ENCODE peak calls at places on chromosomes 11 and 22, in five cellular contexts. One of them, this sample, is unnamed.

GRCh38 chr11:2561283-2562180 is 116.7 kb downstream of the KCNQ1 start:
- DNase-seq in fibroblast of mammary gland: no peak
- DNase-seq in Caco-2: no peak
- DNase-seq in cardiac fibroblast: no peak
- DNase-seq in progenitor cell of endocrine pancreas: no peak
- DNase-seq in this sample: no peak

GRCh38 chr22:39530692-39531331 is 1.7 kb downstream of the RPS19BP1 start:
- DNase-seq in fibroblast of mammary gland: peak
- DNase-seq in Caco-2: peak
- DNase-seq in cardiac fibroblast: peak
- DNase-seq in progenitor cell of endocrine pancreas: no peak
- DNase-seq in this sample: no peak

GRCh38 chr11:4610258-4610935 is 2.4 kb upstream of the TRIM68 start:
- DNase-seq in fibroblast of mammary gland: no peak
- DNase-seq in Caco-2: no peak
- DNase-seq in cardiac fibroblast: peak
- DNase-seq in progenitor cell of endocrine pancreas: no peak
- DNase-seq in this sample: no peak

GRCh38 chr11:129639300-129639699 is 176.3 kb upstream of the TMEM45B start:
- DNase-seq in fibroblast of mammary gland: peak
- DNase-seq in Caco-2: no peak
- DNase-seq in cardiac fibroblast: peak
- DNase-seq in progenitor cell of endocrine pancreas: no peak
- DNase-seq in this sample: no peak

GRCh38 chr11:82892611-82893169 is 7.5 kb downstream of the PRCP start:
- DNase-seq in fibroblast of mammary gland: no peak
- DNase-seq in Caco-2: no peak
- DNase-seq in cardiac fibroblast: no peak
- DNase-seq in progenitor cell of endocrine pancreas: no peak
- DNase-seq in this sample: no peak

GRCh38 chr11:117394221-117394925 is 66.7 kb downstream of the CEP164 start:
- DNase-seq in fibroblast of mammary gland: no peak
- DNase-seq in Caco-2: no peak
- DNase-seq in cardiac fibroblast: no peak
- DNase-seq in progenitor cell of endocrine pancreas: no peak
- DNase-seq in this sample: no peak

GRCh38 chr22:44025171-44026065 is 1.3 kb downstream of the PARVB start:
- DNase-seq in fibroblast of mammary gland: no peak
- DNase-seq in Caco-2: no peak
- DNase-seq in cardiac fibroblast: no peak
- DNase-seq in progenitor cell of endocrine pancreas: no peak
- DNase-seq in this sample: no peak

GRCh38 chr11:128686745-128687177 is 7.1 kb upstream of the FLI1 start:
- DNase-seq in fibroblast of mammary gland: peak
- DNase-seq in Caco-2: peak
- DNase-seq in cardiac fibroblast: peak
- DNase-seq in progenitor cell of endocrine pancreas: no peak
- DNase-seq in this sample: peak

GRCh38 chr11:6319001-6319878 is 1.1 kb downstream of the CAVIN3 start:
- DNase-seq in fibroblast of mammary gland: peak
- DNase-seq in Caco-2: no peak
- DNase-seq in cardiac fibroblast: peak
- DNase-seq in progenitor cell of endocrine pancreas: no peak
- DNase-seq in this sample: no peak

GRCh38 chr11:80598905-80599304 is 1158.1 kb upstream of the TENM4 start:
- DNase-seq in fibroblast of mammary gland: no peak
- DNase-seq in Caco-2: no peak
- DNase-seq in cardiac fibroblast: no peak
- DNase-seq in progenitor cell of endocrine pancreas: no peak
- DNase-seq in this sample: no peak

GRCh38 chr11:121341609-121342008 is 49.0 kb downstream of the SC5D start:
- DNase-seq in fibroblast of mammary gland: no peak
- DNase-seq in Caco-2: no peak
- DNase-seq in cardiac fibroblast: no peak
- DNase-seq in progenitor cell of endocrine pancreas: no peak
- DNase-seq in this sample: no peak

GRCh38 chr11:1222491-1223345 is at the start of gene MUC5B:
- DNase-seq in fibroblast of mammary gland: no peak
- DNase-seq in Caco-2: no peak
- DNase-seq in cardiac fibroblast: no peak
- DNase-seq in progenitor cell of endocrine pancreas: no peak
- DNase-seq in this sample: no peak

GRCh38 chr22:37176464-37177061 is 11.5 kb downstream of the C1QTNF6 start:
- DNase-seq in fibroblast of mammary gland: peak
- DNase-seq in Caco-2: no peak
- DNase-seq in cardiac fibroblast: peak
- DNase-seq in progenitor cell of endocrine pancreas: no peak
- DNase-seq in this sample: no peak

GRCh38 chr11:43923327-43924111 is 18.9 kb upstream of the C11orf96 start:
- DNase-seq in fibroblast of mammary gland: peak
- DNase-seq in Caco-2: peak
- DNase-seq in cardiac fibroblast: peak
- DNase-seq in progenitor cell of endocrine pancreas: no peak
- DNase-seq in this sample: no peak

GRCh38 chr11:75562836-75563484 is 907 bp downstream of the SERPINH1 start:
- DNase-seq in fibroblast of mammary gland: peak
- DNase-seq in Caco-2: peak
- DNase-seq in cardiac fibroblast: peak
- DNase-seq in progenitor cell of endocrine pancreas: no peak
- DNase-seq in this sample: no peak

GRCh38 chr22:30718491-30718890 is 23.8 kb downstream of the OSBP2 start:
- DNase-seq in fibroblast of mammary gland: no peak
- DNase-seq in Caco-2: no peak
- DNase-seq in cardiac fibroblast: no peak
- DNase-seq in progenitor cell of endocrine pancreas: no peak
- DNase-seq in this sample: no peak

GRCh38 chr22:38240734-38241252 is 32.0 kb downstream of the TMEM184B start:
- DNase-seq in fibroblast of mammary gland: peak
- DNase-seq in Caco-2: peak
- DNase-seq in cardiac fibroblast: peak
- DNase-seq in progenitor cell of endocrine pancreas: no peak
- DNase-seq in this sample: no peak

GRCh38 chr11:117453886-117454563 is 126.4 kb downstream of the CEP164 start:
- DNase-seq in fibroblast of mammary gland: no peak
- DNase-seq in Caco-2: no peak
- DNase-seq in cardiac fibroblast: no peak
- DNase-seq in progenitor cell of endocrine pancreas: no peak
- DNase-seq in this sample: no peak

GRCh38 chr22:45976351-45977002 is 485 bp downstream of the WNT7B start:
- DNase-seq in fibroblast of mammary gland: no peak
- DNase-seq in Caco-2: no peak
- DNase-seq in cardiac fibroblast: no peak
- DNase-seq in progenitor cell of endocrine pancreas: no peak
- DNase-seq in this sample: no peak

GRCh38 chr11:122601131-122602125 is 54.1 kb upstream of the UBASH3B start:
- DNase-seq in fibroblast of mammary gland: peak
- DNase-seq in Caco-2: no peak
- DNase-seq in cardiac fibroblast: peak
- DNase-seq in progenitor cell of endocrine pancreas: no peak
- DNase-seq in this sample: no peak

GRCh38 chr22:42277988-42278776 is 7.7 kb upstream of the TCF20 start:
- DNase-seq in fibroblast of mammary gland: no peak
- DNase-seq in Caco-2: peak
- DNase-seq in cardiac fibroblast: peak
- DNase-seq in progenitor cell of endocrine pancreas: no peak
- DNase-seq in this sample: no peak

DNA sequence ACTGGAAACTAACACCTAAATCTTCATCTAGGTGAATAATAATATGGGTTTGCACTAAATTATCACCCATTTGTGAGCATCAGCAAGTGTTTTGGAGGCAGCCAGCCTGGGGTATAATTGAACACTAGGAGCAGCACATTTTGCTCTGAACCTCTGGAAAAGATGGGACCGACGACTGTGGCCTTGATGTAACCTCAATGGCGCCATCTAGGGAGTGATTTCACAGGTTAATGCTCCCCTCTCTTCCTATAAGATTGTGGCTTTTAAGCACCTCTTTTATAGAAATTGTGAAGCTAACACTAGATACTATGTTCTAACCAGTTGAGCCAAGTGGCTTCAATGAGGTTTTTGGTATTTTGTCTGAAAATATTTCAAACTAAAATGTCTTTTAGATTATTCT is 203.7 kb downstream of the NELL1 start:
- DNase-seq in fibroblast of mammary gland: no peak
- DNase-seq in Caco-2: peak
- DNase-seq in cardiac fibroblast: no peak
- DNase-seq in progenitor cell of endocrine pancreas: peak
- DNase-seq in this sample: no peak
- TF ChIP-seq CTCF in fibroblast of mammary gland: no peak
- TF ChIP-seq CTCF in Caco-2: peak
- TF ChIP-seq CTCF in cardiac fibroblast: no peak
- TF ChIP-seq CTCF in progenitor cell of endocrine pancreas: peak
- TF ChIP-seq CTCF in this sample: no peak

GRCh38 chr11:22433517-22433916 is 95.3 kb downstream of the SLC17A6 start:
- DNase-seq in fibroblast of mammary gland: no peak
- DNase-seq in Caco-2: no peak
- DNase-seq in cardiac fibroblast: no peak
- DNase-seq in progenitor cell of endocrine pancreas: no peak
- DNase-seq in this sample: no peak

GRCh38 chr11:22433066-22433450 is 94.9 kb downstream of the SLC17A6 start:
- DNase-seq in fibroblast of mammary gland: no peak
- DNase-seq in Caco-2: no peak
- DNase-seq in cardiac fibroblast: no peak
- DNase-seq in progenitor cell of endocrine pancreas: no peak
- DNase-seq in this sample: no peak

GRCh38 chr11:22431074-22431473 is 92.9 kb downstream of the SLC17A6 start:
- DNase-seq in fibroblast of mammary gland: no peak
- DNase-seq in Caco-2: no peak
- DNase-seq in cardiac fibroblast: no peak
- DNase-seq in progenitor cell of endocrine pancreas: no peak
- DNase-seq in this sample: no peak

GRCh38 chr11:22430286-22430685 is 92.1 kb downstream of the SLC17A6 start:
- DNase-seq in fibroblast of mammary gland: no peak
- DNase-seq in Caco-2: no peak
- DNase-seq in cardiac fibroblast: no peak
- DNase-seq in progenitor cell of endocrine pancreas: no peak
- DNase-seq in this sample: no peak

GRCh38 chr11:22432331-22433065 is 94.3 kb downstream of the SLC17A6 start:
- DNase-seq in fibroblast of mammary gland: peak
- DNase-seq in Caco-2: no peak
- DNase-seq in cardiac fibroblast: peak
- DNase-seq in progenitor cell of endocrine pancreas: no peak
- DNase-seq in this sample: no peak
- TF ChIP-seq CTCF in fibroblast of mammary gland: no peak
- TF ChIP-seq CTCF in Caco-2: no peak
- TF ChIP-seq CTCF in cardiac fibroblast: no peak
- TF ChIP-seq CTCF in progenitor cell of endocrine pancreas: no peak
- TF ChIP-seq CTCF in this sample: no peak

GRCh38 chr22:26283330-26283729 is 114.1 kb downstream of the SEZ6L start:
- DNase-seq in fibroblast of mammary gland: no peak
- DNase-seq in Caco-2: no peak
- DNase-seq in cardiac fibroblast: no peak
- DNase-seq in progenitor cell of endocrine pancreas: no peak
- DNase-seq in this sample: no peak
- TF ChIP-seq CTCF in fibroblast of mammary gland: no peak
- TF ChIP-seq CTCF in Caco-2: no peak
- TF ChIP-seq CTCF in cardiac fibroblast: no peak
- TF ChIP-seq CTCF in progenitor cell of endocrine pancreas: no peak
- TF ChIP-seq CTCF in this sample: no peak

GRCh38 chr11:119415966-119416365 is 7.0 kb downstream of the THY1 start:
- DNase-seq in fibroblast of mammary gland: no peak
- DNase-seq in Caco-2: no peak
- DNase-seq in cardiac fibroblast: no peak
- DNase-seq in progenitor cell of endocrine pancreas: no peak
- DNase-seq in this sample: no peak
- TF ChIP-seq CTCF in fibroblast of mammary gland: no peak
- TF ChIP-seq CTCF in Caco-2: no peak
- TF ChIP-seq CTCF in cardiac fibroblast: no peak
- TF ChIP-seq CTCF in progenitor cell of endocrine pancreas: no peak
- TF ChIP-seq CTCF in this sample: no peak

GRCh38 chr11:58907780-58908179 is 31.5 kb upstream of the GLYATL1 start:
- DNase-seq in fibroblast of mammary gland: no peak
- DNase-seq in Caco-2: no peak
- DNase-seq in cardiac fibroblast: no peak
- DNase-seq in progenitor cell of endocrine pancreas: no peak
- DNase-seq in this sample: no peak

GRCh38 chr11:58900479-58901420 is 38.5 kb upstream of the GLYATL1 start:
- DNase-seq in fibroblast of mammary gland: peak
- DNase-seq in Caco-2: peak
- DNase-seq in cardiac fibroblast: peak
- DNase-seq in progenitor cell of endocrine pancreas: peak
- DNase-seq in this sample: no peak

GRCh38 chr11:58902881-58903280 is 36.4 kb upstream of the GLYATL1 start:
- DNase-seq in fibroblast of mammary gland: no peak
- DNase-seq in Caco-2: no peak
- DNase-seq in cardiac fibroblast: no peak
- DNase-seq in progenitor cell of endocrine pancreas: no peak
- DNase-seq in this sample: no peak

GRCh38 chr11:58905141-58905715 is 34.1 kb upstream of the GLYATL1 start:
- DNase-seq in fibroblast of mammary gland: peak
- DNase-seq in Caco-2: no peak
- DNase-seq in cardiac fibroblast: peak
- DNase-seq in progenitor cell of endocrine pancreas: no peak
- DNase-seq in this sample: no peak

DNA sequence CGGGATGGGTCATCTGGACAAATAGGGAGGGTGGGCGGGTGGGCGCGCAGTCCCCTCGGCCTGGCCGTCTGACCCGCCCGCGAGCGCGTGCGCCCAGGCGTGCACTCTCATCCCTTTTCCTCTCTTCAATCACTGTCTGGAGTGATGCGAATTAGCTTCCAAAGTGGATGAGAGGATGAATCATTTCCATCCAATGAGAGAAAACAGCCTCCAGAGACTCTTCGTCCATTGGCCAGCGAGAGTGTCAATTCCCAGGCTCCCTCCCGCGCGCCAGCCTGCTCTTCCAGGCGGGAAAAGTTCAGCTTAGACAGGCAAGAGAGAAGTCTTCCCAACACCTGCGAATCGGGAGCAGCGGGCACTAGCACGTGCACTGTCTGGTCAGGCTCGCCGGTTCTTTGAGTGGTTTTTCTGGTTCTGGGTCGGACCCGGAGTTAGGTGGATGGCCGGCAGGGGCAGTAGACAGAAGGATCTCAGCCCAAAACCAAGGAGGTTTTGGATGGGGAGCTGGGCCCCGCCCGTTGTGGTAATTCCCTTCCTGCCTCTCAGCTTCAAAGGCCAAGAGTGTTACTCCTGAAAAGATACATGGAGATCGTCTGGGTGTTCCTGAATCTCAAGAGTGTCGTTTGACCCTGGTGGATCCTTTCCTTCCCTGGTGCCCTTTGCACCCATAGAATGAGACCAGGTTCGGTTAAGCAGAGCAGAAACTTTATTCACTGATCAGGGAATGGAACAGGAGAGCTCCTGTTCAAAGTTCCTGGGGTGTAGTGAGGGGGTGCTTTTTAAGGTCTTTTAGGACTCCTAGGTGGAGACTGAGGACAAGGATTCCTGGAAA is 33.4 kb upstream of the GLYATL1 start:
- DNase-seq in fibroblast of mammary gland: peak
- DNase-seq in Caco-2: no peak
- DNase-seq in cardiac fibroblast: peak
- DNase-seq in progenitor cell of endocrine pancreas: peak
- DNase-seq in this sample: no peak
- TF ChIP-seq CTCF in fibroblast of mammary gland: peak
- TF ChIP-seq CTCF in Caco-2: no peak
- TF ChIP-seq CTCF in cardiac fibroblast: peak
- TF ChIP-seq CTCF in progenitor cell of endocrine pancreas: peak
- TF ChIP-seq CTCF in this sample: no peak